ENCODE peak calls at places on chromosomes 3 and 15, in four cellular contexts. One of them, this sample, is unnamed.

GRCh38 chr3:55570361-55570760 is 83.3 kb upstream of the WNT5A start:
- DNase-seq in naive thymus-derived CD4-positive, alpha-beta T cell: no peak
- DNase-seq in IMR-90: no peak
- DNase-seq in A549: no peak
- DNase-seq in this sample: no peak

GRCh38 chr3:8757551-8758518 is 11.6 kb downstream of the OXTR start:
- DNase-seq in A549: no peak
- DNase-seq in IMR-90: peak; percentile 48
- DNase-seq in naive thymus-derived CD4-positive, alpha-beta T cell: no peak
- DNase-seq in this sample: no peak

GRCh38 chr3:183193762-183194701 is 31.5 kb upstream of the LAMP3 start:
- DNase-seq in naive thymus-derived CD4-positive, alpha-beta T cell: no peak
- DNase-seq in A549: no peak
- DNase-seq in IMR-90: peak; percentile 35
- DNase-seq in this sample: no peak

GRCh38 chr3:24495334-24495994 is 814 bp upstream of the THRB start:
- DNase-seq in A549: peak; percentile 61
- DNase-seq in IMR-90: no peak
- DNase-seq in naive thymus-derived CD4-positive, alpha-beta T cell: no peak
- DNase-seq in this sample: no peak

GRCh38 chr15:45871121-45871855 is 236.5 kb downstream of the SQOR start:
- DNase-seq in A549: no peak
- DNase-seq in IMR-90: no peak
- DNase-seq in naive thymus-derived CD4-positive, alpha-beta T cell: no peak
- DNase-seq in this sample: no peak

GRCh38 chr15:89332446-89332845 is 2.2 kb downstream of the POLG start:
- DNase-seq in A549: peak; percentile 41
- DNase-seq in IMR-90: peak; percentile 10
- DNase-seq in naive thymus-derived CD4-positive, alpha-beta T cell: no peak
- DNase-seq in this sample: no peak

GRCh38 chr15:99409097-99409473 is 156.7 kb upstream of the MEF2A start:
- DNase-seq in naive thymus-derived CD4-positive, alpha-beta T cell: no peak
- DNase-seq in A549: peak; percentile 75
- DNase-seq in IMR-90: peak; percentile 60
- DNase-seq in this sample: no peak

GRCh38 chr3:24197809-24198208 is 252.7 kb downstream of the NR1D2 start:
- DNase-seq in IMR-90: no peak
- DNase-seq in A549: peak; percentile 6
- DNase-seq in naive thymus-derived CD4-positive, alpha-beta T cell: no peak
- DNase-seq in this sample: no peak

GRCh38 chr15:70775160-70775559 is 11.8 kb upstream of the UACA start:
- DNase-seq in A549: peak; percentile 36
- DNase-seq in naive thymus-derived CD4-positive, alpha-beta T cell: no peak
- DNase-seq in IMR-90: peak; percentile 82
- DNase-seq in this sample: no peak

DNA sequence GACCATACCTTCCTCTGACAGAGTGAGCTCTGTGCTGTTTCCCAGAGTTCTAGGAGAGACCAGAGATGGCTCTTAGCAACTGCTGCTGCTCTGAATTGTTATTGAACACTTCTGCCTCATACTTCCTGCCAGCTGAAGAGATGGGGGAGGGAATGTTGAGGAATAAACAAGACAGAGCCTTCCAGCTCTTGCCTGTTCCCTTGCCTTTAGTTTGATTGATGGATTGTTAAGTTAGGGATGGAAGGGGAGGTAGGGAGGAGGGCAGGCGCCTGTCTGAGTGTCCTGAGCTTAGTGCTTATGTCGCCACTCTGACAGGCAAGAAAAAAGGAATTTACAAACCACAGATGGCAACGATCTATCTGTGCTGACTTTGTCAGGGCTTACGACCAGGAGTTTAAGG is 42.8 kb downstream of the ZNF609 start:
- DNase-seq in IMR-90: peak; percentile 74
- DNase-seq in A549: no peak
- DNase-seq in naive thymus-derived CD4-positive, alpha-beta T cell: no peak
- DNase-seq in this sample: no peak
- H3K4me3 ChIP-seq in IMR-90: no peak overlapping the region
- H3K4me3 ChIP-seq in A549: no peak overlapping the region
- H3K4me3 ChIP-seq in naive thymus-derived CD4-positive, alpha-beta T cell: peak overlapping the region; percentile 47
- H3K4me3 ChIP-seq in this sample: no peak overlapping the region

GRCh38 chr15:55916666-55917409 is 76.6 kb downstream of the NEDD4 start:
- DNase-seq in A549: peak; percentile 57
- DNase-seq in IMR-90: peak; percentile 91
- DNase-seq in naive thymus-derived CD4-positive, alpha-beta T cell: no peak
- DNase-seq in this sample: no peak
- H3K4me3 ChIP-seq in A549: peak overlapping the region; percentile 47
- H3K4me3 ChIP-seq in IMR-90: peak overlapping the region; percentile 45
- H3K4me3 ChIP-seq in naive thymus-derived CD4-positive, alpha-beta T cell: no peak overlapping the region
- H3K4me3 ChIP-seq in this sample: no peak overlapping the region

GRCh38 chr3:56822501-56822900 is 20.8 kb upstream of the ARHGEF3 start:
- DNase-seq in A549: no peak
- DNase-seq in IMR-90: no peak
- DNase-seq in naive thymus-derived CD4-positive, alpha-beta T cell: no peak
- DNase-seq in this sample: no peak

GRCh38 chr3:56826831-56827722 is 25.3 kb upstream of the ARHGEF3 start:
- DNase-seq in IMR-90: peak; percentile 16
- DNase-seq in A549: no peak
- DNase-seq in naive thymus-derived CD4-positive, alpha-beta T cell: no peak
- DNase-seq in this sample: no peak

GRCh38 chr3:56825579-56826438 is 24.1 kb upstream of the ARHGEF3 start:
- DNase-seq in A549: no peak
- DNase-seq in IMR-90: no peak
- DNase-seq in naive thymus-derived CD4-positive, alpha-beta T cell: no peak
- DNase-seq in this sample: no peak

GRCh38 chr3:56823421-56823926 is 21.7 kb upstream of the ARHGEF3 start:
- DNase-seq in IMR-90: no peak
- DNase-seq in A549: no peak
- DNase-seq in naive thymus-derived CD4-positive, alpha-beta T cell: no peak
- DNase-seq in this sample: no peak

DNA sequence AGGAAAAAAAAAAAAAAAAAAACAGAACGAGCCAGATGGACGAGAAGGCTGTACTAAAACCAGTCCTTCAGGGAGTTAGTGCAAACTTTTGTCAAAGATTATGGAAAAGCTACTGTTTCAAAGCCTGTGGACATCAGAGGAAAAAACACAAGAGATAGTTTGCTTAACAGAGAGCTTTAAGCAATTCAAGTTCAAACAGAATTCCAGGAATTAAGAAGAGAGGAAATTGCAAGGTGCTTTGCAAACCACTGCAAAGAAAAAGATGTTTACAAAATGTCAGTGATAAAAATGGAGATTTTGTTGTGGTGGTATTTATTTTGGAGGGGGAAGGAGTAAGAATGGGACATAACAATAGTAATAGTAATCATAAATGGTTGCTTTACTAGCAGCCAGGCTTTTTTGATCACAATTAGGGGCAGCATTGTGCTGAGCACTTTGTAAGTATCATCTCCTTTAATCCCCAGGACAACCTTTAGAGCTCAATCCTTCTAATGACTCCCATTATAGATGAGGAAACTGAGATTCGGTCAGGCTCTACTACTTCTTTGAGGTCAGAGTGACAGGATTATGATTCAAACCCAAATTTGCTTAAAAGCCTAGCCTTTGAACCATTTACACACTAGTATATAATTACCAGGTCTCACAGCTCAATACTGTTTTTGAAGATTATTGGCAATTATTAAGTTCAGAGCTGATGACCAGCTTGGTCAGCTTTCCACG is 22.4 kb upstream of the ARHGEF3 start:
- DNase-seq in IMR-90: no peak
- DNase-seq in naive thymus-derived CD4-positive, alpha-beta T cell: no peak
- DNase-seq in A549: no peak
- DNase-seq in this sample: no peak
- H3K4me3 ChIP-seq in IMR-90: no peak overlapping the region
- H3K4me3 ChIP-seq in naive thymus-derived CD4-positive, alpha-beta T cell: no peak overlapping the region
- H3K4me3 ChIP-seq in A549: no peak overlapping the region
- H3K4me3 ChIP-seq in this sample: no peak overlapping the region

DNA sequence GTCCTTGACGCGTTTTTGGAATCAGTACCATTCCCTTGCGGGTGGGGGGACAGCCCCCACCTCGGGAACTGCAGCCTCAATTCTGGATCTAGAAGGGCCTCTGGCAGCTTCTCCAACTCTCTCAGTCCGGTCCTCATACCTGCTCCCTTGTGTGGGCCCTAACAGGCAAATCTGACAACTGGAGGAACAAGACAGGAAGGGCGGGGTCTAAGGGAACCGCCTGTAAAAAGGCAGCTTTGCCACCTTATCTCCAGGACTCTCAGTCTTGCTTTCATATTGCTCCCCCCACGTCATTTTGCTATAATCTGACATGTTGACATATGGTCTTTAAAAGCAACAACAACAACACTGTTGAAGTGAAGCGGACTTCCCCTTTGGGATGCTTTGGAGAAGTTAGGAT is 866 bp upstream of the CHRNB4 start:
- DNase-seq in A549: no peak
- DNase-seq in IMR-90: no peak
- DNase-seq in naive thymus-derived CD4-positive, alpha-beta T cell: no peak
- DNase-seq in this sample: no peak
- H3K4me3 ChIP-seq in A549: no peak overlapping the region
- H3K4me3 ChIP-seq in IMR-90: no peak overlapping the region
- H3K4me3 ChIP-seq in naive thymus-derived CD4-positive, alpha-beta T cell: no peak overlapping the region
- H3K4me3 ChIP-seq in this sample: no peak overlapping the region

DNA sequence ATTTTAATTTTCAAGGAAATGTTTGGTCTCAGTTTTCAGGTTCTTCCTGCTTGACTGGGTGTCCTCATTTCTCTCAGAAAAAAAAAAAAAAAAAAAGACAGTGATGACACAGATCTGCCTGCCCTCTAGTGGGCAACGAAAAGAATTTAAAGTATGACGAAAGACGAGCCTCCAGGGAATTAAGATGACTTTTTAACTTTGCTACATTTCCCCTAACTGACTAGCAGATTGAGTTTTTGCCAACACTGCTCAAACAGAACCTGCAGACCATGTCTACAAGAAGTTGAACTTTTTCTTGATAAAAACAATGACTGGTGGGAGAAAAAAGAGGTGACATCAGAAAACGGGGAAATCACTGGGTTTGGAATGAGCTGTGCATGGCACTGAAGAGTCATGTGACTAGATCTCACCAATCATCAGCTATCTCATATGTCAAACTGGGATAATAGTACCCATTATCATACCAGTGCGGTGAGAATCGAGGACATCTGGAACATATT is 40.8 kb downstream of the EOMES start:
- DNase-seq in naive thymus-derived CD4-positive, alpha-beta T cell: peak; percentile 23
- DNase-seq in IMR-90: peak; percentile 83
- DNase-seq in A549: peak; percentile 85
- DNase-seq in this sample: peak; percentile 8
- H3K4me3 ChIP-seq in naive thymus-derived CD4-positive, alpha-beta T cell: no peak overlapping the region
- H3K4me3 ChIP-seq in IMR-90: peak overlapping the region; percentile 28
- H3K4me3 ChIP-seq in A549: peak overlapping the region; percentile 35
- H3K4me3 ChIP-seq in this sample: no peak overlapping the region

DNA sequence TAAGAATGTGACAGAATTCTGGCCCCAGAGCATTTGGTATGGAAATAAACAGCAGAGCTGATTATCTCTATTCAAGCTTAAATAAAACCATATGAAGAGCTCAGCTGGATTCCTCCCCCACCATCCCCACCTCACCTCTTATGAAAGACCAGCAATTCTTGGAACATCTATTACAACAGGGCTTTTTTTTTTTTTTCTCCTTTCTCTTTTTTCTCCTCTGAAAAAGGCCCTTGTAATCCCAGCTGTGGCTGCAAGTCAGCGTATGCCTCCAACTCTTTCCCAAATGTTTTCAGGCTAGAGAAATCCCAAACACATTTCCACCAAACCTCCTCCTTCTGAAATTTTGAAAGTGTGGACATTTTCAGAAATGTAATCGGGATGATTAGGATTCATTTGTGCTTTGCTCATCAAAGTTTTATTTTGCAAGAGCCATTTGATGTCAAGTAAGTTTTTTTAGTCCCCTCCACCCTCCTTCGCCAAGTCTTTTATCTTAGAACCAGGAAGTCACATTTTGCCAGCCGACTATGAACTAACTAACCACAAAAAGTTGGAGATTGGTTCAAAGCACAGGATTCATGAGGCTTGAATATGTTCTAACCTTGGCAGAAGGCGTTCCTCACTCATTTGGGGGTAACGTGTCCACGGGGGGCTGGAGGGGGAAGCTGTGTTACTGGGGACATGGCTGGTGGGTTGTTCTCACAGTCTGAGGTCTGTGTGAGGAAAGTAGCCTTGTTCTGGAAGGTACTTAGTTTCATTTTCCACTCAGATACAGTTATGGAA is 142.0 kb upstream of the PDZRN3 start:
- DNase-seq in IMR-90: peak; percentile 80
- DNase-seq in A549: no peak
- DNase-seq in naive thymus-derived CD4-positive, alpha-beta T cell: no peak
- DNase-seq in this sample: no peak
- H3K4me3 ChIP-seq in IMR-90: peak overlapping the region; percentile 37
- H3K4me3 ChIP-seq in A549: no peak overlapping the region
- H3K4me3 ChIP-seq in naive thymus-derived CD4-positive, alpha-beta T cell: no peak overlapping the region
- H3K4me3 ChIP-seq in this sample: no peak overlapping the region

GRCh38 chr3:107238787-107239186 is 138.5 kb upstream of the CCDC54 start:
- DNase-seq in IMR-90: no peak
- DNase-seq in A549: no peak
- DNase-seq in naive thymus-derived CD4-positive, alpha-beta T cell: no peak
- DNase-seq in this sample: no peak

GRCh38 chr3:107239703-107240102 is 137.5 kb upstream of the CCDC54 start:
- DNase-seq in A549: no peak
- DNase-seq in naive thymus-derived CD4-positive, alpha-beta T cell: no peak
- DNase-seq in IMR-90: no peak
- DNase-seq in this sample: no peak

GRCh38 chr3:107240183-107241091 is 136.8 kb upstream of the CCDC54 start:
- DNase-seq in IMR-90: peak; percentile 75
- DNase-seq in naive thymus-derived CD4-positive, alpha-beta T cell: peak; percentile 53
- DNase-seq in A549: peak; percentile 72
- DNase-seq in this sample: peak; percentile 33

GRCh38 chr3:107241217-107241616 is 136.0 kb upstream of the CCDC54 start:
- DNase-seq in IMR-90: no peak
- DNase-seq in A549: peak; percentile 42
- DNase-seq in naive thymus-derived CD4-positive, alpha-beta T cell: no peak
- DNase-seq in this sample: no peak

GRCh38 chr3:107242579-107242978 is 134.7 kb upstream of the CCDC54 start:
- DNase-seq in A549: no peak
- DNase-seq in IMR-90: no peak
- DNase-seq in naive thymus-derived CD4-positive, alpha-beta T cell: no peak
- DNase-seq in this sample: no peak
- H3K4me3 ChIP-seq in A549: no peak overlapping the region
- H3K4me3 ChIP-seq in IMR-90: no peak overlapping the region
- H3K4me3 ChIP-seq in naive thymus-derived CD4-positive, alpha-beta T cell: no peak overlapping the region
- H3K4me3 ChIP-seq in this sample: no peak overlapping the region

DNA sequence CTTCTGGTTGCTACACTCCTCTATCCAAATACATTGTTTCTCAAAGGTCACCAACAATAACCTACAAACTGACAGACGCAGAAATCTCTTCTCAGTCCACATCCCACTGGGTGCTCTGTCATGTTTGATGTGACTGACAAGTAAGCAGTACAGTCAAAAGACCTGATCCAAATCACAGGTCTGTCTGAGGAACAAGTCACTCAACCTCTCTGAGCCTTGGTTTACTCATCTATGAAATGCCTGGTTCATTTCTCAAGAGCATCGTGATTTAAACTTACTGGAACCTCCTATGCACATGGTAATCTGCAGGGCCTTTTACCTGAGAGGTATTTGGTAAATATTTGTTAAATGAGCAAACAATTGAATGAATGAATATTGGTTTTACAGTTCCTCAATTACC is 5.5 kb downstream of the LRRC31 start:
- DNase-seq in naive thymus-derived CD4-positive, alpha-beta T cell: no peak
- DNase-seq in IMR-90: no peak
- DNase-seq in A549: no peak
- DNase-seq in this sample: no peak
- H3K4me3 ChIP-seq in naive thymus-derived CD4-positive, alpha-beta T cell: no peak overlapping the region
- H3K4me3 ChIP-seq in IMR-90: no peak overlapping the region
- H3K4me3 ChIP-seq in A549: no peak overlapping the region
- H3K4me3 ChIP-seq in this sample: no peak overlapping the region

GRCh38 chr3:42072930-42073329 is 18.2 kb upstream of the TRAK1 start:
- DNase-seq in naive thymus-derived CD4-positive, alpha-beta T cell: no peak
- DNase-seq in A549: no peak
- DNase-seq in IMR-90: no peak
- DNase-seq in this sample: no peak
- H3K4me3 ChIP-seq in naive thymus-derived CD4-positive, alpha-beta T cell: no peak overlapping the region
- H3K4me3 ChIP-seq in A549: no peak overlapping the region
- H3K4me3 ChIP-seq in IMR-90: no peak overlapping the region
- H3K4me3 ChIP-seq in this sample: no peak overlapping the region

This sample was measured in GM12864.